ENCODE peak calls at places on chromosomes 4 and X, in five cellular contexts. S is HepG2, Q is A549, N is IMR-90, L is SK-N-SH. P is an unnamed sample.

GRCh38 chrX:112738347-112739033 is 58.8 kb upstream of the LHFPL1 start:
- DNase-seq in L (no peak), Q (no peak), N (peak), S (no peak), P (no peak)

GRCh38 chrX:74231625-74232024 is 72.4 kb upstream of the ZCCHC13 start:
- DNase-seq in S (no peak), Q (peak), N (no peak), L (no peak), P (no peak)

GRCh38 chr4:38177035-38177791 is 217.0 kb downstream of the PTTG2 start:
- DNase-seq in L (no peak), N (peak), Q (no peak), S (no peak), P (no peak)

GRCh38 chrX:118536687-118537461 is 41.3 kb downstream of the DOCK11 start:
- DNase-seq in L (peak), N (peak), S (no peak), Q (peak), P (peak)

GRCh38 chrX:63922221-63922620 is 137.2 kb upstream of the ARHGEF9 start:
- DNase-seq in S (no peak), L (no peak), Q (peak), N (peak), P (no peak)

GRCh38 chr4:73729534-73730165 is 10.7 kb upstream of the CXCL8 start:
- DNase-seq in N (peak), L (peak), S (peak), Q (peak), P (peak)

GRCh38 chrX:74924449-74925209 is 623 bp downstream of the NEXMIF start:
- DNase-seq in L (peak), N (no peak), S (no peak), Q (peak), P (peak)

GRCh38 chr4:183961772-183962171 is 56.7 kb downstream of the STOX2 start:
- DNase-seq in Q (no peak), N (no peak), L (no peak), S (no peak), P (no peak)

GRCh38 chrX:9873952-9874351 is 87.7 kb downstream of the SHROOM2 start:
- DNase-seq in Q (peak), S (peak), N (peak), L (peak), P (peak)

GRCh38 chr4:8905773-8906667 is 34.4 kb upstream of the HMX1 start:
- DNase-seq in Q (no peak), L (peak), N (no peak), S (no peak), P (peak)

GRCh38 chrX:140343226-140343873 is 161.5 kb downstream of the SOX3 start:
- DNase-seq in S (no peak), N (peak), L (no peak), Q (no peak), P (no peak)

GRCh38 chr4:69710580-69710979 is 49.8 kb downstream of the SULT1B1 start:
- DNase-seq in L (no peak), N (no peak), S (no peak), Q (no peak), P (no peak)

GRCh38 chr4:151325320-151326246 is at the start of gene SH3D19:
- DNase-seq in N (peak), S (peak), L (peak), Q (peak), P (peak)

GRCh38 chrX:46502848-46503247 is 42.4 kb downstream of the ZNF674 start:
- DNase-seq in L (no peak), Q (no peak), N (no peak), S (peak), P (no peak)

GRCh38 chr4:189200346-189200745 is 740.3 kb upstream of the FRG1 start:
- DNase-seq in N (no peak), S (no peak), L (no peak), Q (no peak), P (no peak)

GRCh38 chrX:107561468-107562215 is 66.7 kb upstream of the PRPS1 start:
- DNase-seq in L (no peak), Q (no peak), N (peak), S (no peak), P (peak)

GRCh38 chr4:48780867-48781219 is 764 bp upstream of the FRYL start:
- DNase-seq in N (peak), S (peak), L (peak), Q (no peak), P (no peak)

GRCh38 chr4:161350946-161351345 is 812.9 kb downstream of the FSTL5 start:
- DNase-seq in S (no peak), L (no peak), N (no peak), Q (no peak), P (no peak)

GRCh38 chr4:141077611-141078225 is 55.6 kb downstream of the RNF150 start:
- DNase-seq in S (no peak), N (no peak), Q (no peak), L (no peak), P (no peak)

GRCh38 chr4:5730993-5731975 is 20.3 kb downstream of the EVC start:
- DNase-seq in N (no peak), L (no peak), S (no peak), Q (no peak), P (no peak)

GRCh38 chr4:26175016-26175786 is 145.6 kb upstream of the RBPJ start:
- DNase-seq in N (no peak), Q (no peak), L (no peak), S (no peak), P (no peak)

DNA sequence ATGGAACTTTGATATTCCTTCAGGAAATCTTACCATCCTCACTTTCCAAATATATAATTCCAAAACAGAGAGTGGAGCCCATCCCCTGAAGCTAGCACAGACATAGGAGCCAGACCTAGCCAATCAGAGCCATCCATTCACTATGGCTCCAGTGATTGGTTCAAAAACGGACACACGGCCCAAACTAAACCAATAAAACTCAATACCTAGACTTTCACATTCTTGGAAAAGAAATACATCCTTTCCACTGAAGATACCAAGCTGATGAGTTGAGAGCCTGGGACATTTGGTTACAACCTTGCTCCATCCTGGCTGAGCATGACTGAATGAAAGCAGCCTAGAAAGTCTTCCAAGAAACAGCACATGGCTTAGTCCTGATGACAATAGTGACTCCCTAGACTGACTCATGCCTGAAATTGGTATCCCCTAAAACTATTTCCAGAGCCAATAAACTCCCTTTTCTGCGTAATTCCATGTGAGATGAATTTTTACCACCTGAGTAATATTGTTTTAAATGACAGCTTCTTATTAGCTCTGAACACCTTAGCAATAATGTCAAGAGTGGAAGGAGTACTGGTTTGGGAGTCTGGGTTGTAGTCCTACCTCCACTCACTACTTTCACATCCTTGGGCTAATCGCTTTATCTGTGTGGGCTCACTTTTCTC is 189.6 kb upstream of the LNX1 start:
- DNase-seq in L (no peak), S (no peak), N (peak), Q (peak), P (no peak)
- TF ChIP-seq USF2 in L (no peak), S (no peak), N (peak), Q (no peak), P (no peak)

DNA sequence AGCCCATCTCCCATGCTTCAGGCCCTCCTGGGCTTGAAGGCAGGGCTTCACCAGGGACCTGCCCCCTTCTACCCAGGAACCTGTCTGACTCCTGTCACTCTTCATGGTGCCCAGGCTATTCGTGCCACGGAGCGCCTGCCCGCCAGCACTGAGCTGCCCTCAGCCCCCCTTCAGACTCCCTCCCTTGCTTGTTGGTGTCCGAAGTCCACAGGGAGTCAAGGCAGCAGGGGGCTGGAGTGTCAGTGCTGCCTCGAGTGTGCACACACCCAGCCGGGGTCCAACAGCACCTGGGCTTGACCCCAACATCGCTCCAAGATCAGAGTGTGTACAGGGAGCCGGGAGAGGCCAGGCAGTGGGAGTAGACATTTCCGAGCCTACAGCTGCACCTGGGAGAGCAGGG is 59.8 kb downstream of the TBCK start:
- DNase-seq in N (no peak), S (no peak), Q (no peak), L (no peak), P (no peak)
- TF ChIP-seq USF2 in N (no peak), S (no peak), Q (no peak), L (no peak), P (no peak)

GRCh38 chrX:17520206-17520605 is 145.2 kb downstream of the NHS start:
- DNase-seq in N (no peak), L (no peak), Q (no peak), S (no peak), P (no peak)
- TF ChIP-seq USF2 in N (no peak), L (no peak), Q (no peak), S (no peak), P (no peak)

DNA sequence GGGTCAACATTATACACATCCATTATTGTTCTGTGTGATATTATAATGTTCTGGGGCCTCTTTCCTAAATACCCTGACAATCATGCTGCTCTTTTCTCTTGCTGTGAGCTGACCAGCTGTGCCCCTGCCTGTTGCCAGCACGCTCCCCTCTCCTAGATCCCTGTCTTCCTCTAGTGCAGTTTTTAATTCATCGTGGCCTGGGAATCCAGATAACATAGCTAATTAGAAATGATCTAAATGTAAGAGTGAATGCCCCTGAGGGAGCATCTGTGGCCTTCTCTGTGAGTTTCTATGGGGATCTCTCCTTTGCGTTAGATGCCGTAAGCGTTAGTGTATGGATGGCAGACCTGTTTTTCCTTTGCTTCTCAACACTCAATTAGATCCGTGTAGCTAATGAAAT is 434.3 kb downstream of the SPRY1 start:
- DNase-seq in Q (no peak), L (peak), S (no peak), N (no peak), P (no peak)
- TF ChIP-seq USF2 in Q (no peak), L (no peak), S (no peak), N (no peak), P (no peak)

DNA sequence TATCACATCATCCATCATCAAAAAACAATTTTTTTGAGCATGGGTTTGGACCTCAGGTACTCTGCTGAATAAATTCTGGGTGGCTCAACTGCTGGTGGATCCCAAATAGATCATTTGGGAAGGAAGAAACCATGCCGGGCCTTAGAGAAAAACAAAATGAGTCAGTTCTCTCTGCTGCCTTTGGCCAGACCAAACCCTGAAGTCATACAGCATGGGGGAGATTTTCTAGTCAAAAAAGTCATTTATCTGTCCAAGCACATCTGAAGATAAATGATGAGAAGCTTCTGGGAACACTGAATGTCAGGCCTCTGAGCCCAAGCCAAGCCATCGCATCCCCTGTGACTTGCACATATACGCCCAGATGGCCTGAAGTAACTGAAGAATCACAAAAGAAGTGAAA is 261.4 kb downstream of the DHX15 start:
- DNase-seq in S (no peak), L (no peak), N (no peak), Q (no peak), P (no peak)
- TF ChIP-seq USF2 in S (no peak), L (no peak), N (no peak), Q (no peak), P (no peak)

GRCh38 chr4:1463927-1464540 is 57.8 kb upstream of the NKX1-1 start:
- DNase-seq in N (no peak), Q (no peak), L (peak), S (no peak), P (no peak)

GRCh38 chr4:1464581-1465171 is 58.4 kb upstream of the NKX1-1 start:
- DNase-seq in S (no peak), Q (no peak), L (peak), N (no peak), P (no peak)

GRCh38 chr4:1467581-1468458 is 61.6 kb upstream of the NKX1-1 start:
- DNase-seq in Q (no peak), L (no peak), N (no peak), S (no peak), P (no peak)

GRCh38 chr4:1465173-1466033 is 59.2 kb upstream of the NKX1-1 start:
- DNase-seq in Q (no peak), S (no peak), L (peak), N (no peak), P (no peak)

GRCh38 chr4:1466034-1466960 is 60.1 kb upstream of the NKX1-1 start:
- DNase-seq in N (no peak), Q (no peak), S (no peak), L (peak), P (no peak)
- TF ChIP-seq USF2 in N (no peak), Q (no peak), S (no peak), L (no peak), P (no peak)

GRCh38 chr4:174173360-174173759 is 110.1 kb downstream of the FBXO8 start:
- DNase-seq in Q (no peak), L (no peak), S (no peak), N (no peak), P (no peak)
- TF ChIP-seq USF2 in Q (no peak), L (no peak), S (no peak), N (no peak), P (no peak)

P was measured in WTC11.